ENCODE peak calls at places on chromosomes 7 and 10, in four cellular contexts. One of them, this sample, is unnamed.

GRCh38 chr7:97024209-97025129 is at the start of gene DLX5:
- DNase-seq in LoVo: no peak
- DNase-seq in M059J: peak; percentile 66
- DNase-seq in midbrain: no peak
- DNase-seq in this sample: no peak

GRCh38 chr7:91557789-91558396 is 293.7 kb downstream of the FZD1 start:
- DNase-seq in LoVo: peak; percentile 78
- DNase-seq in M059J: peak; percentile 100
- DNase-seq in midbrain: no peak
- DNase-seq in this sample: peak; percentile 69

GRCh38 chr7:42096681-42097637 is 140.1 kb downstream of the GLI3 start:
- DNase-seq in LoVo: no peak
- DNase-seq in M059J: peak; percentile 11
- DNase-seq in midbrain: no peak
- DNase-seq in this sample: no peak

GRCh38 chr7:130990178-130990832 is 256.3 kb upstream of the KLF14 start:
- DNase-seq in LoVo: no peak
- DNase-seq in M059J: no peak
- DNase-seq in midbrain: no peak
- DNase-seq in this sample: no peak

GRCh38 chr10:97185326-97186058 is at the start of gene SLIT1:
- DNase-seq in LoVo: no peak
- DNase-seq in M059J: no peak
- DNase-seq in midbrain: no peak
- DNase-seq in this sample: no peak

GRCh38 chr10:113782986-113783704 is 31.7 kb downstream of the PLEKHS1 start:
- DNase-seq in LoVo: no peak
- DNase-seq in M059J: no peak
- DNase-seq in midbrain: no peak
- DNase-seq in this sample: no peak

GRCh38 chr7:78368781-78369180 is 570.2 kb downstream of the PHTF2 start:
- DNase-seq in LoVo: no peak
- DNase-seq in M059J: peak; percentile 7
- DNase-seq in midbrain: no peak
- DNase-seq in this sample: no peak

GRCh38 chr7:12493407-12493806 is 77.1 kb upstream of the SCIN start:
- DNase-seq in LoVo: no peak
- DNase-seq in M059J: peak; percentile 53
- DNase-seq in midbrain: no peak
- DNase-seq in this sample: no peak

GRCh38 chr7:133512560-133512959 is 259.7 kb downstream of the EXOC4 start:
- DNase-seq in LoVo: no peak
- DNase-seq in M059J: peak; percentile 97
- DNase-seq in midbrain: no peak
- DNase-seq in this sample: peak; percentile 59

GRCh38 chr10:6811153-6811552 is 231.1 kb upstream of the PRKCQ start:
- DNase-seq in LoVo: no peak
- DNase-seq in M059J: no peak
- DNase-seq in midbrain: no peak
- DNase-seq in this sample: no peak

GRCh38 chr7:50812847-50813475 is 30.3 kb upstream of the GRB10 start:
- DNase-seq in LoVo: peak; percentile 84
- DNase-seq in M059J: peak; percentile 93
- DNase-seq in midbrain: no peak
- DNase-seq in this sample: no peak

GRCh38 chr10:15223174-15223573 is 54.7 kb upstream of the NMT2 start:
- DNase-seq in LoVo: no peak
- DNase-seq in M059J: peak; percentile 70
- DNase-seq in midbrain: no peak
- DNase-seq in this sample: peak; percentile 45

GRCh38 chr10:84540617-84541288 is 212.4 kb downstream of the CCSER2 start:
- DNase-seq in LoVo: peak; percentile 46
- DNase-seq in M059J: peak; percentile 53
- DNase-seq in midbrain: peak; percentile 18
- DNase-seq in this sample: no peak

GRCh38 chr10:34911661-34912205 is 96.6 kb upstream of the PARD3 start:
- DNase-seq in LoVo: no peak
- DNase-seq in M059J: no peak
- DNase-seq in midbrain: no peak
- DNase-seq in this sample: no peak

GRCh38 chr7:130491841-130492518 is at the start of gene MEST:
- DNase-seq in LoVo: no peak
- DNase-seq in M059J: peak; percentile 51
- DNase-seq in midbrain: no peak
- DNase-seq in this sample: no peak

This sample was measured in AG04449.